ENCODE peak calls at places on chromosomes 6 and 20, in four cellular contexts. R, Y, Z and K are unnamed samples.

GRCh38 chr20:10632681-10633509 is 40.9 kb downstream of the JAG1 start:
- DNase-seq in R (no peak), Y (no peak), Z (no peak), K (no peak)

GRCh38 chr20:36542019-36542488 is 735 bp downstream of the MYL9 start:
- DNase-seq in R (peak), Y (peak), Z (peak), K (no peak)

GRCh38 chr6:139436521-139437348 is 62.3 kb upstream of the CITED2 start:
- DNase-seq in R (no peak), Y (peak), Z (peak), K (no peak)

GRCh38 chr6:7052441-7052936 is 55.3 kb upstream of the RREB1 start:
- DNase-seq in R (peak), Y (peak), Z (no peak), K (no peak)

GRCh38 chr6:44233560-44234100 is 10.2 kb downstream of the SLC29A1 start:
- DNase-seq in R (no peak), Y (no peak), Z (no peak), K (no peak)

GRCh38 chr6:121594053-121594452 is 158.6 kb downstream of the GJA1 start:
- DNase-seq in R (no peak), Y (no peak), Z (no peak), K (no peak)

GRCh38 chr6:169620171-169621125 is 81.4 kb downstream of the WDR27 start:
- DNase-seq in R (no peak), Y (no peak), Z (peak), K (no peak)

GRCh38 chr6:130560231-130560630 is 194.4 kb downstream of the TMEM200A start:
- DNase-seq in R (no peak), Y (no peak), Z (no peak), K (no peak)

GRCh38 chr6:61217714-61218113 is 1068.3 kb downstream of the KHDRBS2 start:
- DNase-seq in R (no peak), Y (no peak), Z (no peak), K (no peak)

GRCh38 chr20:40999841-41000240 is 28.8 kb upstream of the TOP1 start:
- DNase-seq in R (no peak), Y (no peak), Z (no peak), K (no peak)

GRCh38 chr20:41000628-41001027 is 28.0 kb upstream of the TOP1 start:
- DNase-seq in R (no peak), Y (no peak), Z (no peak), K (no peak)

GRCh38 chr20:41002842-41003142 is 25.8 kb upstream of the TOP1 start:
- DNase-seq in R (no peak), Y (no peak), Z (no peak), K (no peak)

GRCh38 chr20:41003143-41003932 is 25.3 kb upstream of the TOP1 start:
- DNase-seq in R (peak), Y (peak), Z (peak), K (peak)

GRCh38 chr20:41001497-41001896 is 27.1 kb upstream of the TOP1 start:
- DNase-seq in R (no peak), Y (peak), Z (no peak), K (no peak)
- TF ChIP-seq CTCF in R (no peak), Y (no peak), Z (no peak), K (no peak)

GRCh38 chr6:89944826-89945407 is 50.6 kb downstream of the GJA10 start:
- DNase-seq in R (no peak), Y (peak), Z (peak), K (no peak)
- TF ChIP-seq CTCF in R (no peak), Y (peak), Z (peak), K (peak)

DNA sequence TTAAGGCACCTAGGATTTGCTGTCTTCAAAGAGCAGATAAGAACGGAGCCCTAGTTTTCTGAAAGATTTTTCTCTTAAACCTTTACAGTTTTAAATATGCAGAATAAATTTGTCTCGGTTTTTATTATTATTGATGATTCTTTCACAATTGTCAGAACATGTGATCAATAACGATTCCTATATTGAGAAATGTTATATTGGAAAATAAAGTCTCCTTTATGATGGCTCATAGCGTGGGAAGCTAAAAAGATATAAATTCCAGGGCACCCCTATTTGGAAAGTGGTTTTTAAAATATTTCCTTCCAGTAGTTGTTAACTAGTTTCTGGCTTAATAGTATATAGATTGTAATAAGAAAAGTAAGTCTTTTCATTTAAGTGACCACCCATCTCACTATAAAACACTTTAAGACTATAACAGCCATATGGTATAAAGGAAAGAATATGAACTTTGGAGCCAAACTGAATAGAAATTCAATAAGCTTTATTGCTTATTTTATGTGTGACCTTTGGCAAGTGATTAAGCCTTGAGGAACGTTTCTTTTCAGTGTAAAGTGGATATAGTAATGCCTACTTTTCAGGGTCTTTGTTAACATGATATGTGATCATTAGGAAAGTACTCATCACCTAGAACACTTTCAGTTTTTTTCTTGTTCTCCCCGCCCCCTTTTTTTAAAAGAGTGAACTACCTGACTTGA is 369.6 kb downstream of the LAMA2 start:
- DNase-seq in R (no peak), Y (no peak), Z (no peak), K (no peak)
- TF ChIP-seq CTCF in R (no peak), Y (no peak), Z (peak), K (no peak)

GRCh38 chr20:59931511-59932312 is 1.7 kb downstream of the SYCP2 start:
- DNase-seq in R (no peak), Y (no peak), Z (no peak), K (no peak)

GRCh38 chr20:59932616-59933295 is 681 bp downstream of the SYCP2 start:
- DNase-seq in R (no peak), Y (no peak), Z (no peak), K (no peak)

GRCh38 chr20:59935457-59936185 is 2.2 kb upstream of the SYCP2 start:
- DNase-seq in R (no peak), Y (no peak), Z (no peak), K (no peak)

GRCh38 chr20:59933296-59933848 is at the start of gene SYCP2:
- DNase-seq in R (peak), Y (peak), Z (peak), K (no peak)

GRCh38 chr20:59933849-59934585 is 580 bp upstream of the SYCP2 start:
- DNase-seq in R (peak), Y (peak), Z (peak), K (no peak)
- TF ChIP-seq CTCF in R (peak), Y (peak), Z (peak), K (peak)

DNA sequence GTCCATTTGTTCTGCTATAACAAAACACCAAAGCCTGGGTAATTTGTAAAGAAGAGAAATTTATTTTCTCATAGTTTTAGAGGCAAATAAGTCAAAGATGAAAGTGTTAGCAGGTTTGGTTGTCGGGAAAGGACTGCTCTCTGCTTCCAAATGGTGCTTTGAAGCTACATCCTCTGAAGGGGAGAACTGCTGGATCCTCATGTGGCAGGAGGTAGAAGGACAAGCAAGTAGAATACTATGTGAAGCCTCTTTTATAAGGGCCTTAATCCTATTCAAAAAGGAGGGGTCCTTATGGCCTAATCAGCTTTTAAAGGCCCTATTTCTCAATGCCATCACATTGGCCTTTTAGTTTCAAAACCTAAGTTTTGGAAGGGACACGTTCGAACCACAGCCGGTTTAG is 826.0 kb upstream of the EPHA7 start:
- DNase-seq in R (no peak), Y (no peak), Z (no peak), K (no peak)
- TF ChIP-seq CTCF in R (no peak), Y (no peak), Z (no peak), K (no peak)

DNA sequence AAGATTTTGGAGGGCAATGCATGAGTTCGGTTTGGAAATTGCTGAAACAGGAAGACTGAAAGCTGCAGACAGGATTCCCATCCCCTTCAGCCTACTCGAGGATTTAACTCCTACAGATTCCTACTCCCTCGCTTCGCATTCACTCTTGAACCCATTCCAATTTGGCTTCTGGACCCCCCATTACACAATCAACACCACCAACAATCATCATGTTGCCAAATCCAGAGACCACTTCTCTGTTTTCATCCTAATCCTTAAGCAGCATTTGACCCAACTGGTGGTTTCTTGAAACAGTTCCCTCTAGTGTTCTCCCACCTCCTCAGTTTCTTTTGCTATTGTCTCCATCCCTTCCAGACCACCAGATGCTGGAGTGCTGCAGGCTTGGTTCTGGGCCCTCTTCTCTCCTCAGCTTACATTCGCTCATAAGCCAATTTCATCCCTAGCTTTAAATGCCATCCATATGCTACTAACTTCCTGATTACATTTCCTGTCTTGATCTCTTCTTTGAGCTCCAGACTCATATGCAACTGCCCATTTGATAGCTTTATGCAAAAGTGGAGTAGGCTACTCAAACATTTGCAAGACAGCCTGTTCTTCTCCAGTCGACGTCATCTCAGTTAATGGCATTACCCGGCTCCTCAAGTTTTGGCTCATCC is 66.5 kb downstream of the DTNBP1 start:
- DNase-seq in R (no peak), Y (peak), Z (no peak), K (no peak)
- TF ChIP-seq CTCF in R (no peak), Y (no peak), Z (no peak), K (no peak)

DNA sequence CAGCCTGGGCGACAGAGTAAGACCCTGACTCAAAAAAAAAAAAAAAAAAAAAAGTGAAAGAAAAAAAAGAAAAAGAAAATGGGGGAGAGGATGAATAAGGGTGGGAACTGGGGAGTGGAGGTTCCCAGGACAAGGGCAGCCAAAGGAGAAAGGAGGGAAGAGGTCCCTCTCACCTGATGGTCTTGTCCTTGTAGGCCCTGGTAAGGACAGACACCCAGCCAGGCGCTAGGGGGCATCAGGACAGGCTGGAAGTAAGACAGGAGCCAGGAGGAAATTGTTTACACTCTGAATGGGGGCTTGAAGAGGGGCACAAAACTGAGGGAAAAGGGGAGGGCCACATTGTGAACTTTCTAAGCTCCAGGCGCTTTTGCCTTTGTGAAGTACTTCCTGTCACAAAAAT is 2.3 kb upstream of the ALDH5A1 start:
- DNase-seq in R (peak), Y (peak), Z (peak), K (no peak)
- TF ChIP-seq CTCF in R (no peak), Y (peak), Z (peak), K (peak)

DNA sequence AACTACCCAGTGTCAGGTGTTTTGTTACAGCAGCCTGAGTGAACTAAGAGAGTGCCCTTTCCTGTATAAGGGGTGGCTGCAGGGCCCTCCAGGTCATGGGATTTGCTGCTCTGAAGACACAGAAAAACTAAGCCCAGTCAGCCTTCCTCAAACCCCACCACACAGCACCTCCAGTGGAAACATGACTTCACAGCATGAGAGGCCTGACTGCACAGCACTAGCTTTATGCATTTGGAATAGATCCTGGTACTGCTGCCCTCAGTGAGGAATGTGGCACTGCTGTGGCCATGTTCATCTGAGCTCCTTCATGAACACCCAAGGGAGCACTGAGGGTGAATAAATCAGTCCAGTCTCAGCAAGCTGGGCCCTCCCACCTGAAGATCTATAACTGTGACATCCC is 296.1 kb upstream of the FOXQ1 start:
- DNase-seq in R (no peak), Y (no peak), Z (peak), K (no peak)
- TF ChIP-seq CTCF in R (no peak), Y (no peak), Z (no peak), K (peak)

GRCh38 chr6:142845624-142846458 is 99.1 kb downstream of the HIVEP2 start:
- DNase-seq in R (peak), Y (peak), Z (peak), K (no peak)
- TF ChIP-seq CTCF in R (no peak), Y (no peak), Z (no peak), K (no peak)